ENCODE peak calls at places on chromosome 21, in six cellular contexts. E is thyroid gland, J is sigmoid colon, U is uterus, F is transverse colon, W is right lobe of liver. T is an unnamed sample.

GRCh38 chr21:34844033-34844923 is 175.5 kb downstream of the CLIC6 start:
- DNase-seq in E (peak; percentile 51), J (peak; percentile 87), U (peak; percentile 30), F (peak; percentile 39), W (peak; percentile 54), T (peak; percentile 63)

GRCh38 chr21:46151261-46151988 is 4.0 kb downstream of the FTCD start:
- DNase-seq in E (peak; percentile 1), J (peak; percentile 55), U (peak; percentile 15), F (peak; percentile 5), W (peak; percentile 28), T (peak; percentile 10)

GRCh38 chr21:21200939-21201610 is 202.9 kb downstream of the NCAM2 start:
- DNase-seq in E (no peak), J (no peak), U (no peak), F (no peak), W (no peak), T (no peak)

GRCh38 chr21:31873696-31874599 is 1.1 kb downstream of the HUNK start:
- DNase-seq in E (peak; percentile 22), J (peak; percentile 72), U (peak; percentile 46), F (peak; percentile 68), W (peak; percentile 34), T (peak; percentile 72)

GRCh38 chr21:19878133-19878532 is 1120.1 kb upstream of the NCAM2 start:
- DNase-seq in E (no peak), J (no peak), U (no peak), F (no peak), W (no peak), T (no peak)

GRCh38 chr21:26060335-26061115 is 110.0 kb downstream of the APP start:
- DNase-seq in E (no peak), J (no peak), U (peak; percentile 22), F (no peak), W (no peak), T (no peak)

GRCh38 chr21:31658053-31658452 is 1.4 kb upstream of the SOD1 start:
- DNase-seq in E (no peak), J (no peak), U (no peak), F (peak; percentile 74), W (peak; percentile 49), T (peak; percentile 57)

GRCh38 chr21:25956993-25957714 is 213.4 kb downstream of the APP start:
- DNase-seq in E (no peak), J (no peak), U (no peak), F (no peak), W (no peak), T (no peak)

GRCh38 chr21:34623519-34623918 is 8.6 kb upstream of the RCAN1 start:
- DNase-seq in E (no peak), J (no peak), U (no peak), F (no peak), W (no peak), T (no peak)

GRCh38 chr21:23574932-23575331 is 2032.3 kb downstream of the MRPL39 start:
- DNase-seq in E (no peak), J (no peak), U (no peak), F (no peak), W (no peak), T (no peak)

GRCh38 chr21:21828130-21828529 is 829.9 kb downstream of the NCAM2 start:
- DNase-seq in E (no peak), J (no peak), U (no peak), F (no peak), W (no peak), T (no peak)

GRCh38 chr21:14707265-14708020 is 161.3 kb upstream of the SAMSN1 start:
- DNase-seq in E (no peak), J (no peak), U (no peak), F (no peak), W (no peak), T (no peak)

GRCh38 chr21:46637952-46638746 is 2.7 kb downstream of the PRMT2 start:
- DNase-seq in E (no peak), J (no peak), U (no peak), F (no peak), W (no peak), T (no peak)

GRCh38 chr21:46229133-46229922 is 754 bp upstream of the LSS start:
- DNase-seq in E (peak; percentile 58), J (peak; percentile 74), U (peak; percentile 43), F (no peak), W (no peak), T (no peak)

GRCh38 chr21:34826818-34827217 is 158.0 kb downstream of the CLIC6 start:
- DNase-seq in E (peak; percentile 58), J (no peak), U (no peak), F (no peak), W (no peak), T (no peak)

GRCh38 chr21:39363607-39364555 is 15.0 kb upstream of the HMGN1 start:
- DNase-seq in E (no peak), J (no peak), U (no peak), F (no peak), W (no peak), T (no peak)

GRCh38 chr21:39114871-39115658 is 68.2 kb downstream of the PSMG1 start:
- DNase-seq in E (no peak), J (no peak), U (no peak), F (no peak), W (no peak), T (no peak)

GRCh38 chr21:26385721-26386120 is 187.4 kb downstream of the CYYR1 start:
- DNase-seq in E (no peak), J (no peak), U (no peak), F (no peak), W (no peak), T (no peak)

GRCh38 chr21:30719401-30719800 is 824 bp upstream of the KRTAP21-3 start:
- DNase-seq in E (no peak), J (no peak), U (no peak), F (no peak), W (no peak), T (no peak)

DNA sequence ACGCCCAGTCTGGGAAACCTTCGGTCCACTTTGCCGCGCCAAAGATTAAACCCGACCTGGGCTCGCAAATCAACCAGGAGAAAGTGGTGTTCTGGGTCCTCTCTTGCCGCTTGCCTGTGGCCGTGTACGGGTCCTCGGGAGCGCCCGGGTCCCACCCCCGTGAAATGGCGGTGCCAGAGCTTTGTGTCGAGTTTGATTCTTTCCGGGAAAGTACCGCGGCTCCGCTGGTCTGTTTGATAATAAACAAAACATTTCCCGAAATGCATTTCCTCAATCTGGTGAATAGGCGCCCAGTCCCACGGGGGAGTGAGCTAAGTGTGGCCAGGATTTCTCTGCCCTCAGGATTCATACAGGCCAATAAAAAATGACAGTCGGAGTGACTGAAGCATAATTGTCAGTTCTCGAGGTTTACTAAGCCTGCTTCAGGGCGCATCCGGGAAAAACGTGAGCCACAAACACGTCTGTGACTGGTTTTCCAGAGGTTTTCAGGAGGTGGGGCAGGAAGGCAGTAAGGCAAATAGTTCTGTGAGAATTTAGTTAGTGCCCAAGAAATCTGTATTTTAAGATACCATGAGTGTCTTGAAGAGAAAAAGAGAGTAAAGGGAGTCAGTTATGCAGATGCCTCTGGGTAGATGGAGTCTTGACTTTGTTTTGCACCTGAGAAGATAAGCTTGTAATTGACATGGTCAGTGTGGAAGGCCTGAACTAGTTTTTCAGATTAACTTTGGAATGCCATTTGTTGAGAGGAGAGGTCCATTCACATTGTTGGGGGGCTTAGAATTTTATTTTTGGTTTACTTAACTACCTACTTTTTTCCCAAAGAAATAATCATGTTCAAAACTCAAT is 675 bp downstream of the IFNAR1 start:
- DNase-seq in E (peak; percentile 72), J (peak; percentile 86), U (peak; percentile 74), F (peak; percentile 81), W (peak; percentile 87), T (peak; percentile 82)
- H3K4me1 ChIP-seq in E (peaks cover 29% of the 10 kb centered on the region), J (no peaks in the 10 kb centered on the region), U (peaks cover 7% of the 10 kb centered on the region), F (no peaks in the 10 kb centered on the region), W (peaks cover 26% of the 10 kb centered on the region), T (peaks cover 6% of the 10 kb centered on the region)

GRCh38 chr21:28252923-28253322 is 739.8 kb downstream of the LTN1 start:
- DNase-seq in E (no peak), J (no peak), U (no peak), F (no peak), W (no peak), T (no peak)

GRCh38 chr21:28253971-28254370 is 738.7 kb downstream of the LTN1 start:
- DNase-seq in E (no peak), J (no peak), U (no peak), F (no peak), W (no peak), T (no peak)

GRCh38 chr21:28256420-28256831 is 736.3 kb downstream of the LTN1 start:
- DNase-seq in E (no peak), J (no peak), U (no peak), F (no peak), W (no peak), T (no peak)

GRCh38 chr21:28257276-28257675 is 735.4 kb downstream of the LTN1 start:
- DNase-seq in E (no peak), J (no peak), U (no peak), F (no peak), W (no peak), T (no peak)

DNA sequence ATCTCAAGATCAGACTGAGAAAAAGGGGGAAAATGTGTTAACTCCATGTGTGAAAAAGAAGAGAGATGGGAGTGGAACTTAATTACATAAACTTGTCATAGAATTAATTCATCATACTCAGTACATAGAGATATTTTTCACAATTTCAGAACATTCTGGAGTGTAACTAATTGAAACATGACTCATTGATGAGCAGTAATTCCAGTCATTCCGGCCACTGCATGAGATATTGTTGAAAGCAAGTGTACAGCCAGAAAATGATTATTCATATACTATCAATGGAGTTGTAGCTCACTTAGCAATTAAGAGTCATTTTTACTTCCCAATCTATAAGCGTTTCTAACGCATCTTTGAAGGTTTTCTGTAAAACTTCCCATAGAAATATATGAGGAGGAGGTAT is 739.3 kb downstream of the LTN1 start:
- DNase-seq in E (no peak), J (no peak), U (no peak), F (no peak), W (no peak), T (no peak)
- TF ChIP-seq POLR2A in E (no peak), J (no peak), U (no peak), F (no peak), W (no peak), T (no peak)

GRCh38 chr21:43928726-43929125 is 63.7 kb downstream of the AGPAT3 start:
- DNase-seq in E (no peak), J (no peak), U (no peak), F (no peak), W (no peak), T (no peak)

GRCh38 chr21:43929217-43929971 is 64.4 kb downstream of the AGPAT3 start:
- DNase-seq in E (peak; percentile 70), J (no peak), U (no peak), F (no peak), W (peak; percentile 56), T (peak; percentile 58)

GRCh38 chr21:43928230-43928607 is 63.2 kb downstream of the AGPAT3 start:
- DNase-seq in E (no peak), J (no peak), U (no peak), F (no peak), W (peak; percentile 15), T (no peak)

GRCh38 chr21:43926196-43926595 is 61.2 kb downstream of the AGPAT3 start:
- DNase-seq in E (peak; percentile 88), J (no peak), U (no peak), F (no peak), W (peak; percentile 16), T (no peak)

GRCh38 chr21:43927591-43928229 is 62.7 kb downstream of the AGPAT3 start:
- DNase-seq in E (no peak), J (no peak), U (no peak), F (no peak), W (peak; percentile 7), T (no peak)
- H3K4me1 ChIP-seq in E (peaks cover 82% of the 10 kb centered on the region), J (no peaks in the 10 kb centered on the region), U (peaks cover 3% of the 10 kb centered on the region), F (peaks cover 6% of the 10 kb centered on the region), W (peaks cover 54% of the 10 kb centered on the region), T (no peaks in the 10 kb centered on the region)

GRCh38 chr21:16587141-16587570 is 857.4 kb downstream of the USP25 start:
- DNase-seq in E (no peak), J (peak; percentile 69), U (peak; percentile 67), F (peak; percentile 60), W (peak; percentile 72), T (peak; percentile 64)
- TF ChIP-seq POLR2A in E (no peak), J (no peak), U (no peak), F (no peak), W (no peak), T (no peak)

GRCh38 chr21:41926807-41927171 is 27.0 kb downstream of the C2CD2 start:
- DNase-seq in E (no peak), J (peak; percentile 17), U (no peak), F (no peak), W (no peak), T (no peak)
- H3K4me1 ChIP-seq in E (peaks cover 43% of the 10 kb centered on the region), J (no peaks in the 10 kb centered on the region), U (no peaks in the 10 kb centered on the region), F (peaks cover 7% of the 10 kb centered on the region), W (peaks cover 25% of the 10 kb centered on the region), T (peaks cover 30% of the 10 kb centered on the region)